ENCODE peak calls at places on chromosomes 16 and 17, in eight cellular contexts. P is uterus, D is kidney epithelial cell, U is sigmoid colon, T is OCI-LY7, Q is upper lobe of left lung, S is HCT116, A is spleen. J is an unnamed sample.

GRCh38 chr17:74702132-74702876 is 10.4 kb downstream of the CD300LF start:
- DNase-seq in A (no peak), U (no peak), T (no peak), P (no peak), Q (no peak), D (no peak), S (no peak), J (no peak)

GRCh38 chr17:8846768-8847211 is 20.7 kb downstream of the PIK3R6 start:
- DNase-seq in U (peak; percentile 4), A (no peak), T (peak; percentile 26), D (no peak), P (no peak), Q (no peak), S (peak; percentile 67), J (no peak)

GRCh38 chr17:66582373-66583111 is 252.4 kb upstream of the CACNG5 start:
- DNase-seq in P (no peak), U (no peak), T (no peak), D (no peak), S (no peak), Q (no peak), A (no peak), J (no peak)

GRCh38 chr16:79037429-79038373 is 562.8 kb downstream of the MAF start:
- DNase-seq in A (no peak), D (no peak), S (no peak), Q (no peak), T (no peak), P (no peak), U (peak; percentile 64), J (no peak)

GRCh38 chr17:28370035-28370743 is at the start of gene VTN:
- DNase-seq in A (no peak), P (peak; percentile 44), T (no peak), Q (no peak), S (no peak), U (no peak), D (no peak), J (no peak)

GRCh38 chr16:82630219-82630618 is 3.5 kb downstream of the CDH13 start:
- DNase-seq in U (no peak), D (no peak), S (no peak), A (no peak), P (no peak), T (no peak), Q (no peak), J (no peak)

GRCh38 chr16:75097941-75098897 is 18.4 kb downstream of the LDHD start:
- DNase-seq in T (no peak), D (no peak), P (no peak), U (no peak), A (no peak), S (no peak), Q (no peak), J (no peak)

GRCh38 chr17:57985675-57985974 is 2.4 kb downstream of the VEZF1 start:
- DNase-seq in S (no peak), P (no peak), U (no peak), D (no peak), Q (no peak), T (no peak), A (no peak), J (no peak)

GRCh38 chr17:2087597-2088211 is 32.8 kb downstream of the HIC1 start:
- DNase-seq in A (peak; percentile 87), D (no peak), U (peak; percentile 68), T (peak; percentile 30), Q (no peak), S (no peak), P (peak; percentile 50), J (peak; percentile 82)

GRCh38 chr17:8016632-8017424 is 14.4 kb downstream of the GUCY2D start:
- DNase-seq in Q (peak; percentile 20), S (no peak), P (no peak), A (peak; percentile 81), T (peak; percentile 50), U (peak; percentile 68), D (no peak), J (no peak)

GRCh38 chr17:81037783-81038733 is 3.1 kb downstream of the BAIAP2 start:
- DNase-seq in Q (peak; percentile 83), D (no peak), T (no peak), S (no peak), P (no peak), A (no peak), U (no peak), J (no peak)

GRCh38 chr16:88769617-88770458 is 15.2 kb downstream of the PIEZO1 start:
- DNase-seq in P (peak; percentile 36), S (no peak), U (no peak), D (no peak), Q (peak; percentile 82), T (peak; percentile 75), A (no peak), J (peak; percentile 77)

GRCh38 chr16:88766975-88767374 is 18.0 kb downstream of the PIEZO1 start:
- DNase-seq in D (no peak), A (no peak), U (no peak), S (no peak), P (no peak), T (no peak), Q (peak; percentile 9), J (no peak)

GRCh38 chr16:88767546-88767945 is 17.5 kb downstream of the PIEZO1 start:
- DNase-seq in D (no peak), S (no peak), Q (no peak), T (no peak), U (no peak), A (no peak), P (no peak), J (no peak)

GRCh38 chr16:88770459-88771293 is 14.3 kb downstream of the PIEZO1 start:
- DNase-seq in T (no peak), D (peak; percentile 86), S (peak; percentile 78), A (peak; percentile 88), U (peak; percentile 94), P (peak; percentile 66), Q (peak; percentile 89), J (peak; percentile 49)

DNA sequence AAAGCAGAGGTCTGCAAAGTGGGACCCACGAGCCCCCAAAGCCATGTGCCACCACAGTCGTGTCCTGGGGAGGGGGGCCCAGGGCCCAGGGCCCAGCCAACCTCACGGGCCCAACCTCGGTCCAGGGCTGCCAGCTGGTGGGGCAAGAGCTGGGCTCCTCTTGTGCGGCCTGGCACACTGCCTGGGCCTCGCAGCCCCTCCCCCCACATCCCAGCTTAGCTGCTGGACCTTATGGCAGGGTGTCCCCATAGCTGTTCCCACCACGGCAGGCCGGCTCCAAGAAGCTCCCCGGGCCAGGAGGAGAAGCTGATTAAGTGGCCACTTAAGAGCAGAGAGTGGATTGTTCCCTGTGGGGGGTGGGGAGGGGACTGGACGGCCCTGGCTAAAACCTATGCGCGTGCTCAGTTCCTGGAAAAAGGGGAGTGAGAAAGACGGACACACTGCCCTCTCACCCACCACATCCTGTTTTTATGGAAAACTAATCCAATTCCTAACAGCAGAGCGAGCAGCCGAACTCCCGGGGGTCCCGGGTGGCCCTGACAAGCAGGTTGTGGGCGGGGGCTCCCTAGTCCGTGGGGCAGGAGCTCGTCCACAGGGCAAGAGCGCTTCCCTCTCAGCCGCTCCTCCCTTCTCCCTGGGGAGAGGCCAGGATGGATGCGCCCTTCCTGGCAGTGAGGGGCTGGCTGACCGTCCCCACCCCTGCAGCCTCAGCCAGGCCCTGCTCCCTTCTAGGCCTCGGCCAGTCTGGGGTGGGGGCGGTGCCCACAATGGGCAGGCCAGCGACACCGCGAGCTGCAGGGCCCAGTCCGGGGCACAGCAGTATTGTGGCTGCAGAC is 16.8 kb downstream of the PIEZO1 start:
- DNase-seq in U (peak; percentile 96), T (no peak), A (no peak), S (no peak), D (no peak), Q (peak; percentile 95), P (peak; percentile 63), J (no peak)
- H3K36me3 ChIP-seq in U (no peaks in the 10 kb centered on the region), T (peaks cover 6% of the 10 kb centered on the region), A (peaks cover 21% of the 10 kb centered on the region), S (no peaks in the 10 kb centered on the region), D (no peaks in the 10 kb centered on the region), Q (no peaks in the 10 kb centered on the region), P (no peaks in the 10 kb centered on the region), J (peaks cover 7% of the 10 kb centered on the region)

DNA sequence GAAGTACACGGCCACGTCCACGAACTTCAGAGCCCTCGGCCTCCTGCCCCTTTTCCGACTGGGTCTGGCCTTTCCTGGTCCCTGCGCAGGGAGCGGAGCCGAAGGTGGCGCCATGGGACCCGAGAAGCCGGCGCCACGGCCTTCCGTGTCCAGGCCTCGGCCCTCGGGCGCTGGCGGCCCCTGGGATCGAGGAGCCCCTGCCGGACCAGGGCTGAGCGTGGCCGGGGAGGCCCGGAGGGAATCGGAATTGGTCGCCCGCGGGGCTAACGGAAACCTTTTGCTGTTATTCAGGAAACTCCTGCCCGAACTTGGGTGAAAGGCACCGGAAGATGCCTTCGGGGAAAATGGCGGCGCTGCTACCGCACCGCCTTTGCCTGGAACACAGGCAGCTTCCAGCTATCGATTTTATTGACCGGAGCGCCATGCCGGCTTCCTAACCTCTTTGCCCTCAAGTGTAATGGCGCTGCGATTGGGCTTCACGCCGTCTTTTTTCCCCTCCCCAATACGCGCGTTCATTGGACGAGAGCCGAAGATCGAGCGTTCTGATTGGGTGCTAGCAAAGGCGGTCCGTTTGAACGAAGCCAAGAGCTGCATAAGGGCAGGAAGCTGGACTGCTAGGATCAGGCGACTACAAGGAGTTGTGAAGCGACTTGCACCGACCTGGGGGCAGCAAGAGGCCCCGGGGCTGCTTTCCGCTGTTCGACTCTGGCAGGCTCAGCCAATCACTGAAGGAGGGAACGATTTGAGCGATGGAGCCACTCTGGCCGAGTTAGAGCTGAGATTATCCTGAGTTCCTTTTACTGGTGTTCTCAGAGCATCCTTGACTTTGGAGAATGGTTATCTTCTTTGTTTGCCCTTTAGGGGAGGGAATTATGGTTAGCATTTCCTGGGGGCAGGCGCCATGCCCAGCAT is at the start of gene ZNF689:
- DNase-seq in S (peak; percentile 97), D (peak; percentile 74), Q (peak; percentile 92), U (peak; percentile 98), A (peak; percentile 92), P (peak; percentile 97), T (peak; percentile 98), J (peak; percentile 92)
- TF ChIP-seq CTCF in S (no peak), D (no peak), Q (peak; percentile 2), U (no peak), A (no peak), P (no peak), T (no peak), J (no peak)

GRCh38 chr16:2256531-2257140 is 5.2 kb upstream of the ECI1 start:
- DNase-seq in D (no peak), P (no peak), U (no peak), T (no peak), Q (no peak), A (no peak), S (no peak), J (no peak)
- H3K36me3 ChIP-seq in D (no peaks in the 10 kb centered on the region), P (no peaks in the 10 kb centered on the region), U (peaks cover 66% of the 10 kb centered on the region), T (peaks cover 98% of the 10 kb centered on the region), Q (peaks cover 44% of the 10 kb centered on the region), A (peaks cover 97% of the 10 kb centered on the region), S (peaks cover 58% of the 10 kb centered on the region), J (peaks cover 34% of the 10 kb centered on the region)

GRCh38 chr16:28923652-28924398 is 1.2 kb downstream of the RABEP2 start:
- DNase-seq in D (no peak), U (no peak), A (peak; percentile 88), S (no peak), Q (no peak), T (peak; percentile 94), P (no peak), J (peak; percentile 84)

GRCh38 chr16:28924762-28925385 is at the start of gene RABEP2:
- DNase-seq in S (peak; percentile 92), Q (peak; percentile 98), A (peak; percentile 98), U (peak; percentile 95), T (peak; percentile 95), P (peak; percentile 96), D (no peak), J (peak; percentile 94)

GRCh38 chr16:28923231-28923587 is 1.8 kb downstream of the RABEP2 start:
- DNase-seq in A (no peak), D (no peak), P (no peak), U (no peak), Q (no peak), S (no peak), T (peak; percentile 47), J (no peak)

GRCh38 chr16:28925386-28926228 is 569 bp upstream of the RABEP2 start:
- DNase-seq in A (no peak), D (peak; percentile 28), U (peak; percentile 87), Q (no peak), P (peak; percentile 77), S (peak; percentile 54), T (peak; percentile 86), J (peak; percentile 89)

GRCh38 chr16:28924399-28924761 is 658 bp downstream of the RABEP2 start:
- DNase-seq in P (no peak), S (no peak), Q (no peak), U (no peak), T (no peak), A (peak; percentile 90), D (no peak), J (peak; percentile 82)
- TF ChIP-seq CTCF in P (no peak), S (peak; percentile 26), Q (peak; percentile 10), U (no peak), T (peak; percentile 29), A (peak; percentile 32), D (no peak), J (peak; percentile 10)

J was measured in GM06990.